ENCODE peak calls at places on chromosomes 12 and 14, in six cellular contexts. A, Y, N, L, G and K are unnamed samples.

GRCh38 chr14:30114051-30114450 is 186.4 kb upstream of the PRKD1 start:
- DNase-seq in A (no peak), N (no peak), Y (no peak), L (no peak), G (no peak), K (no peak)

GRCh38 chr12:117367006-117367638 is 5.7 kb upstream of the NOS1 start:
- DNase-seq in A (peak; percentile 76), G (peak; percentile 85), L (peak; percentile 72), Y (peak; percentile 47), N (peak; percentile 82), K (peak; percentile 72)

GRCh38 chr14:68548194-68549056 is 244.4 kb downstream of the ZFP36L1 start:
- DNase-seq in N (no peak), G (peak; percentile 74), L (peak; percentile 98), Y (no peak), A (peak; percentile 96), K (no peak)

GRCh38 chr14:35779368-35779767 is 29.7 kb downstream of the RALGAPA1 start:
- DNase-seq in N (no peak), A (no peak), G (no peak), Y (no peak), L (no peak), K (no peak)

GRCh38 chr12:67940780-67941243 is 48.4 kb upstream of the IFNG-AS1 start:
- DNase-seq in L (peak; percentile 25), N (no peak), G (no peak), A (no peak), Y (no peak), K (no peak)

GRCh38 chr14:20413785-20414117 is 450 bp upstream of the TEP1 start:
- DNase-seq in A (no peak), G (no peak), N (no peak), Y (no peak), L (peak; percentile 19), K (peak; percentile 45)

GRCh38 chr12:52319097-52319496 is 2.1 kb downstream of the KRT83 start:
- DNase-seq in A (no peak), N (no peak), L (no peak), G (no peak), Y (peak; percentile 39), K (no peak)

GRCh38 chr14:80213602-80214001 is 2.3 kb upstream of the DIO2 start:
- DNase-seq in G (peak; percentile 71), Y (peak; percentile 12), N (peak; percentile 20), A (no peak), L (peak; percentile 27), K (peak; percentile 25)

GRCh38 chr14:90293766-90294471 is 37.6 kb downstream of the PSMC1 start:
- DNase-seq in N (no peak), L (no peak), G (no peak), A (no peak), Y (no peak), K (no peak)

GRCh38 chr14:94543450-94544123 is 17.7 kb upstream of the SERPINA4 start:
- DNase-seq in N (no peak), G (peak; percentile 42), L (peak; percentile 25), A (peak; percentile 53), Y (no peak), K (no peak)

GRCh38 chr12:53492188-53492587 is 7.1 kb downstream of the MAP3K12 start:
- DNase-seq in Y (no peak), N (no peak), G (no peak), A (no peak), L (no peak), K (no peak)

GRCh38 chr12:77239617-77240016 is 174.2 kb upstream of the E2F7 start:
- DNase-seq in N (no peak), G (no peak), Y (no peak), L (no peak), A (no peak), K (no peak)

GRCh38 chr14:23571701-23572523 is 4.3 kb upstream of the AP1G2 start:
- DNase-seq in L (no peak), A (no peak), Y (no peak), N (no peak), G (no peak), K (no peak)

GRCh38 chr12:65306603-65307501 is 28.4 kb downstream of the MSRB3 start:
- DNase-seq in A (no peak), G (no peak), N (no peak), L (peak; percentile 69), Y (peak; percentile 52), K (peak; percentile 11)

GRCh38 chr14:50082784-50083466 is 33.4 kb downstream of the VCPKMT start:
- DNase-seq in G (no peak), N (peak; percentile 84), L (peak; percentile 39), Y (peak; percentile 82), A (no peak), K (peak; percentile 96)

GRCh38 chr12:89192419-89192818 is 159.9 kb downstream of the DUSP6 start:
- DNase-seq in N (no peak), A (no peak), Y (no peak), G (no peak), L (no peak), K (no peak)

GRCh38 chr12:95723693-95724384 is 66.7 kb downstream of the NTN4 start:
- DNase-seq in A (no peak), Y (no peak), N (no peak), L (no peak), G (no peak), K (no peak)

GRCh38 chr12:131250028-131250950 is 296.6 kb downstream of the ADGRD1 start:
- DNase-seq in A (no peak), L (no peak), Y (no peak), G (no peak), N (no peak), K (no peak)

GRCh38 chr14:73176673-73177072 is 40.4 kb downstream of the PSEN1 start:
- DNase-seq in L (no peak), N (no peak), A (no peak), G (no peak), Y (no peak), K (no peak)

GRCh38 chr12:42588981-42589464 is 523 bp downstream of the PRICKLE1 start:
- DNase-seq in Y (no peak), N (peak; percentile 27), G (no peak), L (peak; percentile 37), A (no peak), K (peak; percentile 11)

GRCh38 chr12:116336542-116337065 is 59.1 kb upstream of the MED13L start:
- DNase-seq in A (no peak), L (peak; percentile 28), G (no peak), N (peak; percentile 85), Y (no peak), K (peak; percentile 20)

GRCh38 chr12:130775953-130776856 is 60.1 kb upstream of the RIMBP2 start:
- DNase-seq in N (no peak), A (peak; percentile 67), G (peak; percentile 67), L (peak; percentile 90), Y (no peak), K (peak; percentile 87)

GRCh38 chr12:16573652-16574077 is 32.3 kb downstream of the LMO3 start:
- DNase-seq in A (peak; percentile 80), Y (no peak), L (no peak), N (no peak), G (no peak), K (no peak)

GRCh38 chr12:70733385-70733784 is 96.2 kb upstream of the PTPRB start:
- DNase-seq in N (peak; percentile 57), A (no peak), G (peak; percentile 35), Y (peak; percentile 73), L (peak; percentile 73), K (peak; percentile 10)

GRCh38 chr12:27236498-27236897 is 7.6 kb upstream of the STK38L start:
- DNase-seq in L (no peak), G (no peak), A (no peak), N (no peak), Y (no peak), K (peak; percentile 50)

GRCh38 chr12:31011746-31012567 is 61.7 kb upstream of the DDX11 start:
- DNase-seq in Y (no peak), N (no peak), G (no peak), A (no peak), L (no peak), K (no peak)
- TF ChIP-seq CTCF in Y (peak; percentile 46), N (peak; percentile 40), G (no peak), A (no peak), L (peak; percentile 27), K (no peak)

GRCh38 chr14:105139212-105139825 is 29.3 kb downstream of the JAG2 start:
- DNase-seq in L (no peak), G (no peak), N (no peak), Y (no peak), A (no peak), K (no peak)

GRCh38 chr14:105139831-105140239 is 28.7 kb downstream of the JAG2 start:
- DNase-seq in G (no peak), Y (no peak), N (no peak), A (no peak), L (no peak), K (no peak)

GRCh38 chr14:105141486-105142281 is 26.9 kb downstream of the JAG2 start:
- DNase-seq in A (no peak), L (no peak), Y (no peak), G (no peak), N (no peak), K (no peak)

GRCh38 chr14:105141026-105141425 is 27.6 kb downstream of the JAG2 start:
- DNase-seq in Y (no peak), G (no peak), L (no peak), A (no peak), N (no peak), K (no peak)

GRCh38 chr14:105140581-105140980 is 28.0 kb downstream of the JAG2 start:
- DNase-seq in N (no peak), A (no peak), Y (no peak), L (no peak), G (no peak), K (no peak)
- TF ChIP-seq CTCF in N (no peak), A (no peak), Y (no peak), L (no peak), G (no peak), K (no peak)

GRCh38 chr14:77023001-77023996 is 5.2 kb downstream of the IRF2BPL start:
- DNase-seq in G (peak; percentile 36), Y (no peak), N (no peak), L (peak; percentile 50), A (no peak), K (peak; percentile 77)
- TF ChIP-seq CTCF in G (no peak), Y (peak; percentile 10), N (no peak), L (peak; percentile 34), A (no peak), K (no peak)

GRCh38 chr12:113143959-113144358 is 5.6 kb upstream of the CFAP73 start:
- DNase-seq in A (no peak), G (no peak), L (no peak), Y (no peak), N (no peak), K (no peak)

GRCh38 chr12:113149361-113150150 is at the start of gene CFAP73:
- DNase-seq in N (no peak), L (peak; percentile 85), G (peak; percentile 59), Y (no peak), A (peak; percentile 70), K (peak; percentile 41)

GRCh38 chr12:113144771-113145170 is 4.8 kb upstream of the CFAP73 start:
- DNase-seq in A (no peak), N (no peak), G (no peak), Y (no peak), L (no peak), K (no peak)

GRCh38 chr12:113145720-113146551 is 3.6 kb upstream of the CFAP73 start:
- DNase-seq in L (no peak), G (no peak), Y (no peak), A (no peak), N (no peak), K (no peak)

GRCh38 chr12:113146999-113147398 is 2.5 kb upstream of the CFAP73 start:
- DNase-seq in L (no peak), G (no peak), Y (no peak), A (no peak), N (no peak), K (no peak)
- TF ChIP-seq CTCF in L (no peak), G (no peak), Y (no peak), A (no peak), N (no peak), K (no peak)